ENCODE peak calls at places on chromosomes 5 and 9, in eight cellular contexts. X, Q, O, U, B, T, S and L are unnamed samples.

GRCh38 chr5:94463739-94464138 is 154.7 kb downstream of the KIAA0825 start:
- DNase-seq in S (no peak), U (no peak), T (no peak), X (no peak), O (no peak), B (no peak), Q (no peak), L (no peak)

GRCh38 chr9:77847626-77848025 is 184.0 kb downstream of the GNAQ start:
- DNase-seq in T (no peak), X (no peak), B (no peak), O (no peak), S (no peak), U (no peak), Q (no peak), L (no peak)

GRCh38 chr5:14153071-14153864 is 10.1 kb downstream of the TRIO start:
- DNase-seq in S (no peak), T (no peak), X (no peak), Q (no peak), U (no peak), B (no peak), O (no peak), L (no peak)

GRCh38 chr5:38670878-38671277 is 114.4 kb upstream of the LIFR start:
- DNase-seq in B (no peak), T (no peak), X (no peak), Q (no peak), U (no peak), O (no peak), S (no peak), L (no peak)

GRCh38 chr9:79583957-79584654 is 12.3 kb downstream of the TLE4 start:
- DNase-seq in S (no peak), B (peak; percentile 27), U (no peak), T (no peak), O (no peak), X (no peak), Q (no peak), L (no peak)

GRCh38 chr9:137065336-137065967 is 4.9 kb downstream of the SAPCD2 start:
- DNase-seq in X (no peak), O (no peak), Q (no peak), B (no peak), U (no peak), T (no peak), S (no peak), L (no peak)

GRCh38 chr5:15500326-15500958 is 462 bp downstream of the FBXL7 start:
- DNase-seq in U (no peak), T (no peak), O (no peak), X (peak; percentile 58), S (peak; percentile 60), B (no peak), Q (no peak), L (peak; percentile 32)

GRCh38 chr9:13090588-13090987 is 188.9 kb downstream of the MPDZ start:
- DNase-seq in B (no peak), X (peak; percentile 3), T (no peak), Q (no peak), O (no peak), S (no peak), U (no peak), L (no peak)

GRCh38 chr5:151592855-151593408 is 1.8 kb upstream of the FAT2 start:
- DNase-seq in Q (no peak), U (no peak), B (no peak), T (no peak), O (peak; percentile 22), X (no peak), S (no peak), L (no peak)

GRCh38 chr5:136957428-136957827 is 541.7 kb downstream of the SPOCK1 start:
- DNase-seq in Q (no peak), B (no peak), S (no peak), T (no peak), U (no peak), O (no peak), X (no peak), L (no peak)

GRCh38 chr5:142342128-142342981 is 17.5 kb upstream of the SPRY4 start:
- DNase-seq in T (no peak), O (no peak), B (no peak), X (peak; percentile 47), U (no peak), Q (no peak), S (peak; percentile 38), L (no peak)

GRCh38 chr5:163916376-163916775 is 411.0 kb downstream of the MAT2B start:
- DNase-seq in S (no peak), Q (no peak), T (no peak), U (no peak), O (no peak), X (peak; percentile 48), B (no peak), L (no peak)

GRCh38 chr9:114310471-114311450 is 12.1 kb upstream of the ORM1 start:
- DNase-seq in U (no peak), S (peak; percentile 5), X (no peak), O (no peak), T (no peak), Q (no peak), B (no peak), L (no peak)

GRCh38 chr9:88657893-88658292 is 122.9 kb downstream of the NXNL2 start:
- DNase-seq in T (no peak), S (no peak), X (no peak), B (no peak), U (no peak), Q (no peak), O (no peak), L (no peak)

GRCh38 chr9:81671880-81672280 is 17.5 kb downstream of the TLE1 start:
- DNase-seq in S (peak; percentile 86), O (no peak), U (peak; percentile 24), T (no peak), B (no peak), Q (no peak), X (peak; percentile 36), L (peak; percentile 81)

GRCh38 chr5:172806897-172807672 is 27.0 kb upstream of the ERGIC1 start:
- DNase-seq in T (peak; percentile 86), X (peak; percentile 95), S (peak; percentile 86), O (no peak), Q (peak; percentile 73), U (no peak), B (peak; percentile 92), L (no peak)

GRCh38 chr5:141328231-141328630 is 2.1 kb upstream of the PCDHGA1 start:
- DNase-seq in B (no peak), S (no peak), O (no peak), U (no peak), T (no peak), Q (no peak), X (no peak), L (no peak)